ENCODE peak calls at places on chromosomes 6 and 20, in nine cellular contexts. One of them, this sample, is unnamed.
A peak's percentile ranks its signal among the peaks of the same experiment; 100 is the strongest.

GRCh38 chr20:49552007-49552406 is 15.9 kb downstream of the PTGIS start:
- DNase-seq in left ventricle myocardium inferior: no peak
- DNase-seq in AG04450: no peak
- DNase-seq in IMR-90: no peak
- DNase-seq in caudate nucleus: no peak
- DNase-seq in brain microvascular endothelial cell: no peak
- DNase-seq in heart right ventricle: no peak
- DNase-seq in HCT116: no peak
- DNase-seq in neural progenitor cell: no peak
- DNase-seq in this sample: no peak

GRCh38 chr20:34579191-34579661 is 20.7 kb downstream of the MAP1LC3A start:
- DNase-seq in left ventricle myocardium inferior: peak; percentile 61
- DNase-seq in AG04450: no peak
- DNase-seq in IMR-90: peak; percentile 82
- DNase-seq in caudate nucleus: peak; percentile 56
- DNase-seq in brain microvascular endothelial cell: peak; percentile 77
- DNase-seq in heart right ventricle: peak; percentile 56
- DNase-seq in HCT116: peak; percentile 28
- DNase-seq in neural progenitor cell: no peak
- DNase-seq in this sample: peak; percentile 95

GRCh38 chr20:11368965-11369711 is 548.6 kb upstream of the BTBD3 start:
- DNase-seq in left ventricle myocardium inferior: no peak
- DNase-seq in AG04450: no peak
- DNase-seq in IMR-90: no peak
- DNase-seq in caudate nucleus: no peak
- DNase-seq in brain microvascular endothelial cell: no peak
- DNase-seq in heart right ventricle: no peak
- DNase-seq in HCT116: no peak
- DNase-seq in neural progenitor cell: no peak
- DNase-seq in this sample: no peak

GRCh38 chr6:109793793-109794192 is 102.7 kb downstream of the FIG4 start:
- DNase-seq in left ventricle myocardium inferior: no peak
- DNase-seq in AG04450: peak; percentile 73
- DNase-seq in IMR-90: peak; percentile 98
- DNase-seq in caudate nucleus: no peak
- DNase-seq in brain microvascular endothelial cell: peak; percentile 93
- DNase-seq in heart right ventricle: no peak
- DNase-seq in HCT116: peak; percentile 83
- DNase-seq in neural progenitor cell: no peak
- DNase-seq in this sample: peak; percentile 88

GRCh38 chr6:155314773-155315515 is 660 bp upstream of the TFB1M start:
- DNase-seq in left ventricle myocardium inferior: peak; percentile 56
- DNase-seq in AG04450: peak; percentile 51
- DNase-seq in IMR-90: peak; percentile 79
- DNase-seq in caudate nucleus: no peak
- DNase-seq in brain microvascular endothelial cell: peak; percentile 90
- DNase-seq in heart right ventricle: peak; percentile 25
- DNase-seq in HCT116: peak; percentile 82
- DNase-seq in neural progenitor cell: no peak
- DNase-seq in this sample: peak; percentile 44

GRCh38 chr20:23156170-23156841 is 70.2 kb upstream of the CD93 start:
- DNase-seq in left ventricle myocardium inferior: no peak
- DNase-seq in AG04450: no peak
- DNase-seq in IMR-90: peak; percentile 82
- DNase-seq in caudate nucleus: no peak
- DNase-seq in brain microvascular endothelial cell: peak; percentile 82
- DNase-seq in heart right ventricle: no peak
- DNase-seq in HCT116: peak; percentile 78
- DNase-seq in neural progenitor cell: no peak
- DNase-seq in this sample: no peak

GRCh38 chr6:37242429-37243052 is 15.0 kb upstream of the TBC1D22B start:
- DNase-seq in left ventricle myocardium inferior: no peak
- DNase-seq in AG04450: peak; percentile 98
- DNase-seq in IMR-90: peak; percentile 99
- DNase-seq in caudate nucleus: no peak
- DNase-seq in brain microvascular endothelial cell: peak; percentile 97
- DNase-seq in heart right ventricle: no peak
- DNase-seq in HCT116: peak; percentile 82
- DNase-seq in neural progenitor cell: no peak
- DNase-seq in this sample: peak; percentile 97

GRCh38 chr6:111706841-111707391 is 101.2 kb upstream of the TRAF3IP2 start:
- DNase-seq in left ventricle myocardium inferior: no peak
- DNase-seq in AG04450: no peak
- DNase-seq in IMR-90: no peak
- DNase-seq in caudate nucleus: no peak
- DNase-seq in brain microvascular endothelial cell: no peak
- DNase-seq in heart right ventricle: no peak
- DNase-seq in HCT116: no peak
- DNase-seq in neural progenitor cell: peak; percentile 71
- DNase-seq in this sample: no peak

GRCh38 chr6:7730852-7731251 is 5.0 kb downstream of the BMP6 start:
- DNase-seq in left ventricle myocardium inferior: no peak
- DNase-seq in AG04450: peak; percentile 45
- DNase-seq in IMR-90: peak; percentile 90
- DNase-seq in caudate nucleus: no peak
- DNase-seq in brain microvascular endothelial cell: peak; percentile 88
- DNase-seq in heart right ventricle: no peak
- DNase-seq in HCT116: no peak
- DNase-seq in neural progenitor cell: no peak
- DNase-seq in this sample: peak; percentile 70

GRCh38 chr20:60485012-60485760 is 527.0 kb downstream of the CDH26 start:
- DNase-seq in left ventricle myocardium inferior: no peak
- DNase-seq in AG04450: no peak
- DNase-seq in IMR-90: no peak
- DNase-seq in caudate nucleus: no peak
- DNase-seq in brain microvascular endothelial cell: no peak
- DNase-seq in heart right ventricle: no peak
- DNase-seq in HCT116: no peak
- DNase-seq in neural progenitor cell: no peak
- DNase-seq in this sample: no peak

GRCh38 chr6:146890644-146891434 is 292.1 kb downstream of the ADGB start:
- DNase-seq in left ventricle myocardium inferior: no peak
- DNase-seq in AG04450: no peak
- DNase-seq in IMR-90: no peak
- DNase-seq in caudate nucleus: no peak
- DNase-seq in brain microvascular endothelial cell: no peak
- DNase-seq in heart right ventricle: no peak
- DNase-seq in HCT116: no peak
- DNase-seq in neural progenitor cell: no peak
- DNase-seq in this sample: no peak

GRCh38 chr6:94751641-94752329 is 825.5 kb upstream of the MANEA start:
- DNase-seq in left ventricle myocardium inferior: no peak
- DNase-seq in AG04450: no peak
- DNase-seq in IMR-90: no peak
- DNase-seq in caudate nucleus: no peak
- DNase-seq in brain microvascular endothelial cell: no peak
- DNase-seq in heart right ventricle: no peak
- DNase-seq in HCT116: no peak
- DNase-seq in neural progenitor cell: no peak
- DNase-seq in this sample: no peak

GRCh38 chr6:56764081-56764566 is 121.4 kb upstream of the DST start:
- DNase-seq in left ventricle myocardium inferior: no peak
- DNase-seq in AG04450: no peak
- DNase-seq in IMR-90: peak; percentile 53
- DNase-seq in caudate nucleus: peak; percentile 27
- DNase-seq in brain microvascular endothelial cell: no peak
- DNase-seq in heart right ventricle: no peak
- DNase-seq in HCT116: peak; percentile 57
- DNase-seq in neural progenitor cell: peak; percentile 27
- DNase-seq in this sample: no peak

GRCh38 chr6:10721850-10722569 is 860 bp upstream of the TMEM14C start:
- DNase-seq in left ventricle myocardium inferior: no peak
- DNase-seq in AG04450: no peak
- DNase-seq in IMR-90: no peak
- DNase-seq in caudate nucleus: no peak
- DNase-seq in brain microvascular endothelial cell: no peak
- DNase-seq in heart right ventricle: no peak
- DNase-seq in HCT116: no peak
- DNase-seq in neural progenitor cell: no peak
- DNase-seq in this sample: no peak

GRCh38 chr6:37474316-37474715 is 25.4 kb downstream of the CCDC167 start:
- DNase-seq in left ventricle myocardium inferior: no peak
- DNase-seq in AG04450: no peak
- DNase-seq in IMR-90: no peak
- DNase-seq in caudate nucleus: no peak
- DNase-seq in brain microvascular endothelial cell: no peak
- DNase-seq in heart right ventricle: no peak
- DNase-seq in HCT116: no peak
- DNase-seq in neural progenitor cell: no peak
- DNase-seq in this sample: no peak

GRCh38 chr6:166997768-166998255 is 1.4 kb upstream of the CEP43 start:
- DNase-seq in left ventricle myocardium inferior: peak; percentile 47
- DNase-seq in AG04450: peak; percentile 16
- DNase-seq in IMR-90: peak; percentile 69
- DNase-seq in caudate nucleus: no peak
- DNase-seq in brain microvascular endothelial cell: peak; percentile 76
- DNase-seq in heart right ventricle: peak; percentile 43
- DNase-seq in HCT116: peak; percentile 62
- DNase-seq in neural progenitor cell: peak; percentile 81
- DNase-seq in this sample: peak; percentile 70

GRCh38 chr20:9015984-9016324 is 52.9 kb upstream of the PLCB4 start:
- DNase-seq in left ventricle myocardium inferior: no peak
- DNase-seq in AG04450: no peak
- DNase-seq in IMR-90: peak; percentile 58
- DNase-seq in caudate nucleus: no peak
- DNase-seq in brain microvascular endothelial cell: no peak
- DNase-seq in heart right ventricle: no peak
- DNase-seq in HCT116: no peak
- DNase-seq in neural progenitor cell: peak; percentile 56
- DNase-seq in this sample: no peak

GRCh38 chr6:72554203-72554564 is 67.7 kb upstream of the KCNQ5 start:
- DNase-seq in left ventricle myocardium inferior: no peak
- DNase-seq in AG04450: no peak
- DNase-seq in IMR-90: peak; percentile 86
- DNase-seq in caudate nucleus: no peak
- DNase-seq in brain microvascular endothelial cell: peak; percentile 67
- DNase-seq in heart right ventricle: no peak
- DNase-seq in HCT116: no peak
- DNase-seq in neural progenitor cell: no peak
- DNase-seq in this sample: no peak

DNA sequence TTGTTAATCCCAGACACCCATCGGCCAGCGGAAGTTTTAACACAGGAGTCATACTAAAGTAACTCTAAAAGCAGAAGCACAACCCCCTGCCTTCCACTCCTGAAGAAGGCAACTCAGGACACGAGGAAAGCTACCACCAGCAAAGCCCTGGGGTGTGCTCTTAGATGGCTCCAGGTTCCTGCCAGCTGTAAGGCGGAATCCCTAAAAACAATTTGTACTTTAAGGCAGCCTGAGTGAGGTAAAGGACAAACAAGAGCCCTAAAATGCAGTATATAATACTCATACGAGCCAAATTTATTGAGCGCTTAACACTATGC is 8.7 kb downstream of the NDRG3 start:
- DNase-seq in left ventricle myocardium inferior: no peak
- DNase-seq in AG04450: no peak
- DNase-seq in IMR-90: no peak
- DNase-seq in caudate nucleus: no peak
- DNase-seq in brain microvascular endothelial cell: no peak
- DNase-seq in heart right ventricle: no peak
- DNase-seq in HCT116: no peak
- DNase-seq in neural progenitor cell: no peak
- DNase-seq in this sample: no peak
- H3K27ac ChIP-seq in left ventricle myocardium inferior: peak overlapping the region; percentile 7
- H3K27ac ChIP-seq in AG04450: no peak overlapping the region
- H3K27ac ChIP-seq in IMR-90: no peak overlapping the region
- H3K27ac ChIP-seq in caudate nucleus: no peak overlapping the region
- H3K27ac ChIP-seq in brain microvascular endothelial cell: no peak overlapping the region
- H3K27ac ChIP-seq in heart right ventricle: peak overlapping the region; percentile 5
- H3K27ac ChIP-seq in HCT116: no peak overlapping the region
- H3K27ac ChIP-seq in neural progenitor cell: peak overlapping the region; percentile 25
- H3K27ac ChIP-seq in this sample: no peak overlapping the region

GRCh38 chr20:33091693-33092092 is 12.2 kb downstream of the BPIFB4 start:
- DNase-seq in left ventricle myocardium inferior: no peak
- DNase-seq in AG04450: no peak
- DNase-seq in IMR-90: no peak
- DNase-seq in caudate nucleus: no peak
- DNase-seq in brain microvascular endothelial cell: no peak
- DNase-seq in heart right ventricle: no peak
- DNase-seq in HCT116: no peak
- DNase-seq in neural progenitor cell: no peak
- DNase-seq in this sample: no peak
- H3K27ac ChIP-seq in left ventricle myocardium inferior: no peak overlapping the region
- H3K27ac ChIP-seq in AG04450: no peak overlapping the region
- H3K27ac ChIP-seq in IMR-90: no peak overlapping the region
- H3K27ac ChIP-seq in caudate nucleus: no peak overlapping the region
- H3K27ac ChIP-seq in brain microvascular endothelial cell: no peak overlapping the region
- H3K27ac ChIP-seq in heart right ventricle: no peak overlapping the region
- H3K27ac ChIP-seq in HCT116: no peak overlapping the region
- H3K27ac ChIP-seq in neural progenitor cell: no peak overlapping the region
- H3K27ac ChIP-seq in this sample: no peak overlapping the region

DNA sequence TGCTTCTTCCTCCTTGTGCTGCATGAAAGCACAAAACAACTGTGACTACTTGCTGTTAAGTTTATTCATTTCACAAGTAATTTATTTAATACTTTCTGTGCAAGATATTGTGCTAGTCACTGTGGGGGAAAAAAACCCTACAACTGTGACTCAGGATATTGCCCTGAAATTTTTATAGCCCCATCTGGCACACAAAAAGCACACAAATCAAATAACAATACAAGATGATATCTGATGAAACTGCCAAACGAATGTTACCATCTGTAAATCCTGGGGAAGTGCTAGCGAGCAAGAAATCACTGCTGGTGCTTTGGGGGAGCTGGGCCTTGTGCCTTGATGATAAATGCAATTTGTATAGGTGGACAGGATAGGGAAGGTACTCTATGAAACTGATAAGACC is 115.5 kb downstream of the RTN4IP1 start:
- DNase-seq in left ventricle myocardium inferior: no peak
- DNase-seq in AG04450: no peak
- DNase-seq in IMR-90: no peak
- DNase-seq in caudate nucleus: no peak
- DNase-seq in brain microvascular endothelial cell: no peak
- DNase-seq in heart right ventricle: no peak
- DNase-seq in HCT116: no peak
- DNase-seq in neural progenitor cell: no peak
- DNase-seq in this sample: no peak
- H3K27ac ChIP-seq in left ventricle myocardium inferior: peak overlapping the region; percentile 71
- H3K27ac ChIP-seq in AG04450: no peak overlapping the region
- H3K27ac ChIP-seq in IMR-90: no peak overlapping the region
- H3K27ac ChIP-seq in caudate nucleus: no peak overlapping the region
- H3K27ac ChIP-seq in brain microvascular endothelial cell: no peak overlapping the region
- H3K27ac ChIP-seq in heart right ventricle: no peak overlapping the region
- H3K27ac ChIP-seq in HCT116: no peak overlapping the region
- H3K27ac ChIP-seq in neural progenitor cell: no peak overlapping the region
- H3K27ac ChIP-seq in this sample: peak overlapping the region; percentile 75

GRCh38 chr20:62030357-62030756 is 35.3 kb downstream of the TAF4 start:
- DNase-seq in left ventricle myocardium inferior: no peak
- DNase-seq in AG04450: no peak
- DNase-seq in IMR-90: no peak
- DNase-seq in caudate nucleus: no peak
- DNase-seq in brain microvascular endothelial cell: no peak
- DNase-seq in heart right ventricle: no peak
- DNase-seq in HCT116: no peak
- DNase-seq in neural progenitor cell: no peak
- DNase-seq in this sample: no peak
- H3K27ac ChIP-seq in left ventricle myocardium inferior: no peak overlapping the region
- H3K27ac ChIP-seq in AG04450: no peak overlapping the region
- H3K27ac ChIP-seq in IMR-90: no peak overlapping the region
- H3K27ac ChIP-seq in caudate nucleus: no peak overlapping the region
- H3K27ac ChIP-seq in brain microvascular endothelial cell: no peak overlapping the region
- H3K27ac ChIP-seq in heart right ventricle: no peak overlapping the region
- H3K27ac ChIP-seq in HCT116: no peak overlapping the region
- H3K27ac ChIP-seq in neural progenitor cell: no peak overlapping the region
- H3K27ac ChIP-seq in this sample: no peak overlapping the region

GRCh38 chr6:151068761-151069312 is 170.9 kb upstream of the AKAP12 start:
- DNase-seq in left ventricle myocardium inferior: no peak
- DNase-seq in AG04450: no peak
- DNase-seq in IMR-90: peak; percentile 62
- DNase-seq in caudate nucleus: no peak
- DNase-seq in brain microvascular endothelial cell: peak; percentile 79
- DNase-seq in heart right ventricle: no peak
- DNase-seq in HCT116: no peak
- DNase-seq in neural progenitor cell: no peak
- DNase-seq in this sample: no peak
- H3K27ac ChIP-seq in left ventricle myocardium inferior: peak overlapping the region; percentile 85
- H3K27ac ChIP-seq in AG04450: peak overlapping the region; percentile 94
- H3K27ac ChIP-seq in IMR-90: peak overlapping the region; percentile 62
- H3K27ac ChIP-seq in caudate nucleus: no peak overlapping the region
- H3K27ac ChIP-seq in brain microvascular endothelial cell: peak overlapping the region; percentile 99
- H3K27ac ChIP-seq in heart right ventricle: peak overlapping the region; percentile 75
- H3K27ac ChIP-seq in HCT116: peak overlapping the region; percentile 100
- H3K27ac ChIP-seq in neural progenitor cell: no peak overlapping the region
- H3K27ac ChIP-seq in this sample: peak overlapping the region; percentile 89